ENCODE peak calls at places on chromosome 5, in nine cellular contexts. One of them, this sample, is unnamed.

GRCh38 chr5:57094753-57095683 is 78.8 kb upstream of the GPBP1 start:
- DNase-seq in activated CD4-positive, alpha-beta T cell treated with anti-CD3 and anti-CD28 coated beads, Interleukin-2, amount 50 U/mL, for 1 hour: no peak
- DNase-seq in stimulated activated CD4-positive, alpha-beta T cell treated with anti-CD3 and anti-CD28 coated beads, Interleukin-1b, Interleukin-23, amount 100 ng/mL, for 24 hours: no peak
- DNase-seq in dermis blood vessel endothelial cell: peak
- DNase-seq in CD8-positive, alpha-beta T cell: no peak
- DNase-seq in left cardiac atrium: no peak
- DNase-seq in NCI-H1092 treated with DMSO at 0.1 percent for 48 hours: no peak
- DNase-seq in psoas muscle: no peak
- DNase-seq in substantia nigra: no peak
- DNase-seq in this sample: no peak

GRCh38 chr5:32325067-32325466 is 12.3 kb upstream of the MTMR12 start:
- DNase-seq in activated CD4-positive, alpha-beta T cell treated with anti-CD3 and anti-CD28 coated beads, Interleukin-2, amount 50 U/mL, for 1 hour: no peak
- DNase-seq in stimulated activated CD4-positive, alpha-beta T cell treated with anti-CD3 and anti-CD28 coated beads, Interleukin-1b, Interleukin-23, amount 100 ng/mL, for 24 hours: no peak
- DNase-seq in dermis blood vessel endothelial cell: no peak
- DNase-seq in CD8-positive, alpha-beta T cell: no peak
- DNase-seq in left cardiac atrium: no peak
- DNase-seq in NCI-H1092 treated with DMSO at 0.1 percent for 48 hours: no peak
- DNase-seq in psoas muscle: no peak
- DNase-seq in substantia nigra: no peak
- DNase-seq in this sample: no peak

GRCh38 chr5:91164424-91164823 is 218.7 kb downstream of the ARRDC3 start:
- DNase-seq in activated CD4-positive, alpha-beta T cell treated with anti-CD3 and anti-CD28 coated beads, Interleukin-2, amount 50 U/mL, for 1 hour: no peak
- DNase-seq in stimulated activated CD4-positive, alpha-beta T cell treated with anti-CD3 and anti-CD28 coated beads, Interleukin-1b, Interleukin-23, amount 100 ng/mL, for 24 hours: no peak
- DNase-seq in dermis blood vessel endothelial cell: no peak
- DNase-seq in CD8-positive, alpha-beta T cell: no peak
- DNase-seq in left cardiac atrium: no peak
- DNase-seq in NCI-H1092 treated with DMSO at 0.1 percent for 48 hours: no peak
- DNase-seq in psoas muscle: no peak
- DNase-seq in substantia nigra: no peak
- DNase-seq in this sample: no peak

GRCh38 chr5:52769061-52769460 is 18.7 kb upstream of the ITGA1 start:
- DNase-seq in activated CD4-positive, alpha-beta T cell treated with anti-CD3 and anti-CD28 coated beads, Interleukin-2, amount 50 U/mL, for 1 hour: no peak
- DNase-seq in stimulated activated CD4-positive, alpha-beta T cell treated with anti-CD3 and anti-CD28 coated beads, Interleukin-1b, Interleukin-23, amount 100 ng/mL, for 24 hours: no peak
- DNase-seq in dermis blood vessel endothelial cell: no peak
- DNase-seq in CD8-positive, alpha-beta T cell: no peak
- DNase-seq in left cardiac atrium: no peak
- DNase-seq in NCI-H1092 treated with DMSO at 0.1 percent for 48 hours: no peak
- DNase-seq in psoas muscle: no peak
- DNase-seq in substantia nigra: no peak
- DNase-seq in this sample: no peak

GRCh38 chr5:121273818-121274433 is 577.8 kb upstream of the FTMT start:
- DNase-seq in activated CD4-positive, alpha-beta T cell treated with anti-CD3 and anti-CD28 coated beads, Interleukin-2, amount 50 U/mL, for 1 hour: no peak
- DNase-seq in stimulated activated CD4-positive, alpha-beta T cell treated with anti-CD3 and anti-CD28 coated beads, Interleukin-1b, Interleukin-23, amount 100 ng/mL, for 24 hours: no peak
- DNase-seq in dermis blood vessel endothelial cell: peak
- DNase-seq in CD8-positive, alpha-beta T cell: no peak
- DNase-seq in left cardiac atrium: no peak
- DNase-seq in NCI-H1092 treated with DMSO at 0.1 percent for 48 hours: no peak
- DNase-seq in psoas muscle: no peak
- DNase-seq in substantia nigra: no peak
- DNase-seq in this sample: no peak

GRCh38 chr5:171445910-171446516 is 26.6 kb downstream of the FGF18 start:
- DNase-seq in activated CD4-positive, alpha-beta T cell treated with anti-CD3 and anti-CD28 coated beads, Interleukin-2, amount 50 U/mL, for 1 hour: no peak
- DNase-seq in stimulated activated CD4-positive, alpha-beta T cell treated with anti-CD3 and anti-CD28 coated beads, Interleukin-1b, Interleukin-23, amount 100 ng/mL, for 24 hours: no peak
- DNase-seq in dermis blood vessel endothelial cell: no peak
- DNase-seq in CD8-positive, alpha-beta T cell: no peak
- DNase-seq in left cardiac atrium: peak
- DNase-seq in NCI-H1092 treated with DMSO at 0.1 percent for 48 hours: no peak
- DNase-seq in psoas muscle: peak
- DNase-seq in substantia nigra: no peak
- DNase-seq in this sample: no peak

GRCh38 chr5:124461857-124462423 is 284.5 kb downstream of the ZNF608 start:
- DNase-seq in activated CD4-positive, alpha-beta T cell treated with anti-CD3 and anti-CD28 coated beads, Interleukin-2, amount 50 U/mL, for 1 hour: no peak
- DNase-seq in stimulated activated CD4-positive, alpha-beta T cell treated with anti-CD3 and anti-CD28 coated beads, Interleukin-1b, Interleukin-23, amount 100 ng/mL, for 24 hours: no peak
- DNase-seq in dermis blood vessel endothelial cell: no peak
- DNase-seq in CD8-positive, alpha-beta T cell: no peak
- DNase-seq in left cardiac atrium: no peak
- DNase-seq in NCI-H1092 treated with DMSO at 0.1 percent for 48 hours: peak
- DNase-seq in psoas muscle: no peak
- DNase-seq in substantia nigra: no peak
- DNase-seq in this sample: no peak

GRCh38 chr5:55377810-55378209 is 70.0 kb downstream of the MTREX start:
- DNase-seq in activated CD4-positive, alpha-beta T cell treated with anti-CD3 and anti-CD28 coated beads, Interleukin-2, amount 50 U/mL, for 1 hour: no peak
- DNase-seq in stimulated activated CD4-positive, alpha-beta T cell treated with anti-CD3 and anti-CD28 coated beads, Interleukin-1b, Interleukin-23, amount 100 ng/mL, for 24 hours: no peak
- DNase-seq in dermis blood vessel endothelial cell: no peak
- DNase-seq in CD8-positive, alpha-beta T cell: no peak
- DNase-seq in left cardiac atrium: no peak
- DNase-seq in NCI-H1092 treated with DMSO at 0.1 percent for 48 hours: no peak
- DNase-seq in psoas muscle: no peak
- DNase-seq in substantia nigra: no peak
- DNase-seq in this sample: no peak

GRCh38 chr5:150502106-150502505 is 5.8 kb upstream of the NDST1 start:
- DNase-seq in activated CD4-positive, alpha-beta T cell treated with anti-CD3 and anti-CD28 coated beads, Interleukin-2, amount 50 U/mL, for 1 hour: no peak
- DNase-seq in stimulated activated CD4-positive, alpha-beta T cell treated with anti-CD3 and anti-CD28 coated beads, Interleukin-1b, Interleukin-23, amount 100 ng/mL, for 24 hours: no peak
- DNase-seq in dermis blood vessel endothelial cell: no peak
- DNase-seq in CD8-positive, alpha-beta T cell: no peak
- DNase-seq in left cardiac atrium: no peak
- DNase-seq in NCI-H1092 treated with DMSO at 0.1 percent for 48 hours: no peak
- DNase-seq in psoas muscle: no peak
- DNase-seq in substantia nigra: no peak
- DNase-seq in this sample: no peak

GRCh38 chr5:172163346-172163745 is 24.7 kb downstream of the STK10 start:
- DNase-seq in activated CD4-positive, alpha-beta T cell treated with anti-CD3 and anti-CD28 coated beads, Interleukin-2, amount 50 U/mL, for 1 hour: no peak
- DNase-seq in stimulated activated CD4-positive, alpha-beta T cell treated with anti-CD3 and anti-CD28 coated beads, Interleukin-1b, Interleukin-23, amount 100 ng/mL, for 24 hours: no peak
- DNase-seq in dermis blood vessel endothelial cell: no peak
- DNase-seq in CD8-positive, alpha-beta T cell: no peak
- DNase-seq in left cardiac atrium: peak
- DNase-seq in NCI-H1092 treated with DMSO at 0.1 percent for 48 hours: no peak
- DNase-seq in psoas muscle: peak
- DNase-seq in substantia nigra: peak
- DNase-seq in this sample: no peak

GRCh38 chr5:24103624-24104023 is 541.2 kb downstream of the CDH10 start:
- DNase-seq in activated CD4-positive, alpha-beta T cell treated with anti-CD3 and anti-CD28 coated beads, Interleukin-2, amount 50 U/mL, for 1 hour: no peak
- DNase-seq in stimulated activated CD4-positive, alpha-beta T cell treated with anti-CD3 and anti-CD28 coated beads, Interleukin-1b, Interleukin-23, amount 100 ng/mL, for 24 hours: no peak
- DNase-seq in dermis blood vessel endothelial cell: no peak
- DNase-seq in CD8-positive, alpha-beta T cell: no peak
- DNase-seq in left cardiac atrium: no peak
- DNase-seq in NCI-H1092 treated with DMSO at 0.1 percent for 48 hours: no peak
- DNase-seq in psoas muscle: no peak
- DNase-seq in substantia nigra: no peak
- DNase-seq in this sample: no peak

This sample was measured in memory B cell.